ENCODE peak calls at places on chromosomes 4 and X, in nine cellular contexts. F is AML-193; I is NCI-H82; P is renal cortical epithelial cell; Z is endodermal cell; M is H9; N is SW 1271; J is GM12891; G is activated CD8-positive, alpha-beta memory T cell treated with anti-CD3 and anti-CD28 coated beads for 4 hours. B is an unnamed sample.

GRCh38 chr4:79574741-79575451 is 166.9 kb upstream of the GK2 start:
- DNase-seq in F (no peak), I (peak), P (no peak), Z (no peak), M (no peak), N (no peak), J (no peak), G (no peak), B (no peak)

GRCh38 chr4:56149601-56150000 is 200.9 kb downstream of the CEP135 start:
- DNase-seq in F (no peak), I (no peak), P (no peak), Z (no peak), M (no peak), N (no peak), J (no peak), G (no peak), B (no peak)

GRCh38 chrX:114959729-114960128 is 57.7 kb downstream of the IL13RA2 start:
- DNase-seq in F (peak), I (peak), P (peak), Z (no peak), M (no peak), N (no peak), J (no peak), G (no peak), B (no peak)

GRCh38 chr4:26964512-26964911 is 103.9 kb downstream of the STIM2 start:
- DNase-seq in F (no peak), I (no peak), P (no peak), Z (no peak), M (no peak), N (no peak), J (no peak), G (no peak), B (no peak)

GRCh38 chrX:66328950-66329596 is 165.0 kb downstream of the HEPH start:
- DNase-seq in F (no peak), I (no peak), P (no peak), Z (no peak), M (no peak), N (no peak), J (no peak), G (no peak), B (no peak)

GRCh38 chrX:39504227-39504626 is 593.5 kb downstream of the BCOR start:
- DNase-seq in F (no peak), I (no peak), P (no peak), Z (no peak), M (no peak), N (no peak), J (no peak), G (no peak), B (no peak)

GRCh38 chrX:103629295-103630170 is 758 bp downstream of the TCEAL1 start:
- DNase-seq in F (no peak), I (peak), P (peak), Z (peak), M (peak), N (peak), J (no peak), G (no peak), B (peak)

GRCh38 chrX:49003696-49004095 is 1.6 kb upstream of the GRIPAP1 start:
- DNase-seq in F (no peak), I (no peak), P (no peak), Z (no peak), M (no peak), N (no peak), J (no peak), G (no peak), B (no peak)

GRCh38 chrX:43865791-43866190 is 16.5 kb downstream of the MAOB start:
- DNase-seq in F (no peak), I (no peak), P (no peak), Z (no peak), M (no peak), N (no peak), J (no peak), G (no peak), B (no peak)

GRCh38 chrX:43560247-43560946 is 95.7 kb upstream of the MAOA start:
- DNase-seq in F (no peak), I (peak), P (no peak), Z (no peak), M (no peak), N (no peak), J (no peak), G (no peak), B (peak)

GRCh38 chr4:125020089-125021034 is 294.4 kb upstream of the FAT4 start:
- DNase-seq in F (no peak), I (no peak), P (peak), Z (no peak), M (no peak), N (no peak), J (no peak), G (no peak), B (no peak)

GRCh38 chrX:125266153-125266660 is 53.5 kb upstream of the TEX13C start:
- DNase-seq in F (no peak), I (no peak), P (no peak), Z (no peak), M (no peak), N (no peak), J (no peak), G (no peak), B (no peak)

GRCh38 chr4:153522800-153523089 is 56.6 kb downstream of the TMEM131L start:
- DNase-seq in F (no peak), I (no peak), P (no peak), Z (no peak), M (no peak), N (no peak), J (no peak), G (peak), B (no peak)

GRCh38 chr4:112297495-112297894 is 326 bp downstream of the ALPK1 start:
- DNase-seq in F (no peak), I (no peak), P (no peak), Z (no peak), M (no peak), N (no peak), J (no peak), G (no peak), B (no peak)

GRCh38 chrX:40153335-40154221 is 55.8 kb upstream of the BCOR start:
- DNase-seq in F (peak), I (peak), P (no peak), Z (peak), M (peak), N (no peak), J (no peak), G (no peak), B (peak)

GRCh38 chrX:49193542-49193964 is 6.4 kb downstream of the SYP start:
- DNase-seq in F (no peak), I (no peak), P (no peak), Z (no peak), M (no peak), N (no peak), J (no peak), G (no peak), B (no peak)

GRCh38 chr4:124262211-124263179 is 450.0 kb downstream of the ANKRD50 start:
- DNase-seq in F (peak), I (peak), P (peak), Z (peak), M (peak), N (peak), J (peak), G (no peak), B (peak)

GRCh38 chrX:18877472-18877871 is 106.4 kb downstream of the PHKA2 start:
- DNase-seq in F (no peak), I (no peak), P (peak), Z (no peak), M (no peak), N (no peak), J (no peak), G (no peak), B (peak)